ENCODE peak calls at places on chromosomes 3 and 15, in six cellular contexts. P is left ventricle myocardium inferior, E is right atrium auricular region, I is AG09309, H is prostate gland, Y is lower leg skin. D is an unnamed sample.
A peak's percentile ranks its signal among the peaks of the same experiment; 100 is the strongest.

GRCh38 chr3:170907519-170908234 is 760 bp downstream of the EIF5A2 start:
- DNase-seq in P (no peak), E (no peak), I (no peak), H (no peak), Y (no peak), D (no peak)

GRCh38 chr15:45642203-45642932 is 7.5 kb downstream of the SQOR start:
- DNase-seq in P (no peak), E (no peak), I (peak; percentile 77), H (no peak), Y (peak; percentile 18), D (peak; percentile 79)

GRCh38 chr3:157156844-157157635 is 2.9 kb downstream of the CCNL1 start:
- DNase-seq in P (no peak), E (no peak), I (no peak), H (no peak), Y (no peak), D (no peak)

GRCh38 chr3:172018364-172018763 is 21.0 kb upstream of the FNDC3B start:
- DNase-seq in P (no peak), E (no peak), I (no peak), H (no peak), Y (no peak), D (no peak)

GRCh38 chr3:48112813-48113212 is 75.4 kb downstream of the CDC25A start:
- DNase-seq in P (no peak), E (no peak), I (no peak), H (no peak), Y (no peak), D (no peak)

GRCh38 chr3:52829906-52830463 is 487 bp downstream of the ITIH4 start:
- DNase-seq in P (no peak), E (no peak), I (no peak), H (no peak), Y (no peak), D (no peak)

GRCh38 chr3:184773341-184774186 is 38.4 kb upstream of the VPS8 start:
- DNase-seq in P (peak; percentile 45), E (no peak), I (no peak), H (no peak), Y (no peak), D (peak; percentile 66)

GRCh38 chr15:89888214-89888804 is 5.5 kb downstream of the AP3S2 start:
- DNase-seq in P (no peak), E (no peak), I (peak; percentile 71), H (peak; percentile 34), Y (no peak), D (no peak)

GRCh38 chr3:193791041-193792032 is 198.3 kb downstream of the OPA1 start:
- DNase-seq in P (no peak), E (no peak), I (no peak), H (peak; percentile 50), Y (no peak), D (no peak)

GRCh38 chr3:193772389-193772788 is 179.4 kb downstream of the OPA1 start:
- DNase-seq in P (no peak), E (no peak), I (no peak), H (peak; percentile 3), Y (no peak), D (no peak)

GRCh38 chr3:173732237-173732636 is 334.7 kb downstream of the NLGN1 start:
- DNase-seq in P (no peak), E (no peak), I (no peak), H (no peak), Y (no peak), D (no peak)

GRCh38 chr3:179837374-179837773 is 184.5 kb downstream of the USP13 start:
- DNase-seq in P (no peak), E (no peak), I (no peak), H (no peak), Y (no peak), D (no peak)

GRCh38 chr15:65888998-65889397 is 19.7 kb downstream of the RAB11A start:
- DNase-seq in P (no peak), E (no peak), I (no peak), H (no peak), Y (no peak), D (no peak)

GRCh38 chr3:16286161-16286560 is 21.1 kb downstream of the OXNAD1 start:
- DNase-seq in P (no peak), E (no peak), I (no peak), H (no peak), Y (no peak), D (no peak)

GRCh38 chr3:4251412-4251811 is 51.8 kb upstream of the SETMAR start:
- DNase-seq in P (no peak), E (no peak), I (no peak), H (no peak), Y (no peak), D (no peak)

GRCh38 chr3:151425640-151426336 is 35.1 kb downstream of the IGSF10 start:
- DNase-seq in P (no peak), E (no peak), I (no peak), H (no peak), Y (no peak), D (no peak)

GRCh38 chr3:22692239-22692638 is 510.9 kb upstream of the UBE2E2 start:
- DNase-seq in P (no peak), E (no peak), I (no peak), H (no peak), Y (no peak), D (no peak)

GRCh38 chr15:66085128-66085527 is 168.4 kb downstream of the MEGF11 start:
- DNase-seq in P (no peak), E (no peak), I (no peak), H (no peak), Y (no peak), D (no peak)

GRCh38 chr15:74320358-74321247 is 46.8 kb downstream of the CYP11A1 start:
- DNase-seq in P (peak; percentile 61), E (peak; percentile 67), I (no peak), H (no peak), Y (peak; percentile 18), D (no peak)

GRCh38 chr3:65746848-65747247 is 291.9 kb downstream of the MAGI1 start:
- DNase-seq in P (no peak), E (no peak), I (no peak), H (no peak), Y (no peak), D (no peak)

GRCh38 chr3:101873619-101874018 is 24.3 kb downstream of the NFKBIZ start:
- DNase-seq in P (no peak), E (no peak), I (no peak), H (no peak), Y (no peak), D (no peak)

GRCh38 chr3:89172150-89172549 is 64.7 kb downstream of the EPHA3 start:
- DNase-seq in P (no peak), E (no peak), I (no peak), H (no peak), Y (no peak), D (no peak)

GRCh38 chr3:20141841-20142240 is 44.2 kb downstream of the SGO1 start:
- DNase-seq in P (peak; percentile 65), E (no peak), I (no peak), H (peak; percentile 34), Y (no peak), D (peak; percentile 25)

GRCh38 chr3:56001537-56001936 is 466.7 kb downstream of the ERC2 start:
- DNase-seq in P (no peak), E (no peak), I (no peak), H (no peak), Y (no peak), D (no peak)

GRCh38 chr15:48149858-48150257 is 28.2 kb downstream of the MYEF2 start:
- DNase-seq in P (no peak), E (no peak), I (no peak), H (no peak), Y (no peak), D (no peak)
- TF ChIP-seq CTCF in P (no peak), E (no peak), I (no peak), H (no peak), Y (no peak), D (no peak)

GRCh38 chr3:42094128-42094527 is 3.0 kb downstream of the TRAK1 start:
- DNase-seq in P (no peak), E (peak; percentile 47), I (no peak), H (no peak), Y (no peak), D (no peak)
- H3K4me3 ChIP-seq in P (no peak overlapping the region), E (no peak overlapping the region), I (no peak overlapping the region), H (no peak overlapping the region), Y (no peak overlapping the region), D (no peak overlapping the region)

GRCh38 chr3:32968367-32969087 is 17.1 kb downstream of the CCR4 start:
- DNase-seq in P (no peak), E (no peak), I (no peak), H (no peak), Y (no peak), D (no peak)
- TF ChIP-seq CTCF in P (no peak), E (no peak), I (no peak), H (no peak), Y (no peak), D (no peak)

GRCh38 chr15:64586974-64587373 is 126.6 kb downstream of the ZNF609 start:
- DNase-seq in P (no peak), E (no peak), I (no peak), H (no peak), Y (no peak), D (no peak)
- H3K4me3 ChIP-seq in P (no peak overlapping the region), E (no peak overlapping the region), I (no peak overlapping the region), H (no peak overlapping the region), Y (no peak overlapping the region), D (no peak overlapping the region)

GRCh38 chr3:131341761-131342160 is 39.8 kb upstream of the NUDT16 start:
- DNase-seq in P (no peak), E (no peak), I (no peak), H (no peak), Y (no peak), D (no peak)
- TF ChIP-seq CTCF in P (no peak), E (no peak), I (no peak), H (no peak), Y (no peak), D (no peak)